ENCODE peak calls at places on chromosomes 16 and 17, in six cellular contexts. Y is stimulated activated CD8-positive, alpha-beta memory T cell treated with anti-CD3 and anti-CD28 coated beads, Interleukin-4, amount 100 ng/mL, for 4 hours; Z is nephron progenitor cell; N is naive thymus-derived CD8-positive, alpha-beta T cell; G is fibroblast of mammary gland; R is fibroblast of lung. X is an unnamed sample.

GRCh38 chr17:30505868-30506417 is 28.7 kb downstream of the GOSR1 start:
- DNase-seq in G (no peak), N (no peak), R (no peak), Z (no peak), Y (no peak), X (no peak)

GRCh38 chr17:79036609-79037008 is 12.6 kb downstream of the C1QTNF1 start:
- DNase-seq in N (no peak), Y (no peak), R (peak; percentile 92), G (peak; percentile 93), Z (no peak), X (no peak)

GRCh38 chr17:5248821-5249479 is 14.3 kb upstream of the SCIMP start:
- DNase-seq in R (no peak), Y (no peak), G (no peak), Z (no peak), N (no peak), X (no peak)

GRCh38 chr17:77815127-77815905 is 143.2 kb upstream of the TNRC6C start:
- DNase-seq in G (no peak), R (no peak), N (no peak), Y (no peak), Z (no peak), X (no peak)

GRCh38 chr16:30839523-30840227 is 52.7 kb upstream of the ZNF629 start:
- DNase-seq in R (no peak), G (no peak), N (no peak), Z (no peak), Y (no peak), X (no peak)

GRCh38 chr16:79163666-79164377 is 436.7 kb downstream of the MAF start:
- DNase-seq in G (no peak), Y (no peak), R (peak; percentile 20), Z (no peak), N (no peak), X (no peak)

GRCh38 chr17:304461-304860 is 48.1 kb downstream of the RPH3AL start:
- DNase-seq in N (no peak), Z (no peak), Y (no peak), R (no peak), G (no peak), X (no peak)

GRCh38 chr16:48537909-48538745 is 71.9 kb downstream of the N4BP1 start:
- DNase-seq in G (peak; percentile 42), N (no peak), Z (no peak), R (peak; percentile 73), Y (no peak), X (no peak)

GRCh38 chr17:35449371-35449931 is 885 bp upstream of the SLFN13 start:
- DNase-seq in R (peak; percentile 40), Y (no peak), Z (peak; percentile 40), G (peak; percentile 41), N (no peak), X (no peak)

GRCh38 chr17:83110755-83111154 is 31.3 kb downstream of the METRNL start:
- DNase-seq in N (no peak), R (peak; percentile 45), Z (no peak), Y (no peak), G (peak; percentile 40), X (no peak)

GRCh38 chr16:14284930-14285541 is 213.9 kb downstream of the MRTFB start:
- DNase-seq in Y (peak; percentile 17), R (peak; percentile 73), N (no peak), G (peak; percentile 71), Z (no peak), X (no peak)

GRCh38 chr16:72796222-72796621 is 251.7 kb downstream of the ZFHX3 start:
- DNase-seq in Y (no peak), G (no peak), Z (no peak), N (no peak), R (no peak), X (no peak)

GRCh38 chr17:56142781-56143180 is 10.5 kb upstream of the ANKFN1 start:
- DNase-seq in Z (no peak), R (no peak), N (no peak), G (no peak), Y (no peak), X (no peak)

GRCh38 chr16:89764711-89765201 is 43.4 kb downstream of the ZNF276 start:
- DNase-seq in G (no peak), Y (peak; percentile 21), R (no peak), N (no peak), Z (no peak), X (no peak)

X was measured in cortex of kidney.